ENCODE peak calls at places on chromosome 12, in four cellular contexts. S is GDM1, T is KG1, B is GM10248. V is an unnamed sample.

GRCh38 chr12:22624908-22625646 is at the start of gene ETNK1:
- DNase-seq in S (peak), T (peak), B (peak), V (peak)

GRCh38 chr12:109452489-109452888 is 24.6 kb downstream of the KCTD10 start:
- DNase-seq in S (no peak), T (no peak), B (no peak), V (no peak)

GRCh38 chr12:3315201-3315661 is 175.8 kb upstream of the PRMT8 start:
- DNase-seq in S (no peak), T (no peak), B (no peak), V (no peak)

GRCh38 chr12:39830862-39831520 is 211.4 kb upstream of the ABCD2 start:
- DNase-seq in S (no peak), T (no peak), B (no peak), V (no peak)

GRCh38 chr12:48986720-48987291 is 8.7 kb downstream of the WNT1 start:
- DNase-seq in S (no peak), T (no peak), B (no peak), V (no peak)

GRCh38 chr12:105814283-105814682 is 324.5 kb downstream of the NUAK1 start:
- DNase-seq in S (no peak), T (no peak), B (no peak), V (no peak)

GRCh38 chr12:44294649-44295048 is 458.8 kb downstream of the TMEM117 start:
- DNase-seq in S (no peak), T (no peak), B (no peak), V (no peak)

GRCh38 chr12:14396071-14396470 is 30.6 kb downstream of the ATF7IP start:
- DNase-seq in S (no peak), T (no peak), B (peak), V (no peak)

GRCh38 chr12:76119887-76120286 is 35.4 kb upstream of the NAP1L1 start:
- DNase-seq in S (no peak), T (no peak), B (no peak), V (no peak)

GRCh38 chr12:102349079-102349478 is 131.3 kb downstream of the IGF1 start:
- DNase-seq in S (no peak), T (no peak), B (no peak), V (no peak)

GRCh38 chr12:96242597-96242996 is 48.4 kb downstream of the ELK3 start:
- DNase-seq in S (no peak), T (no peak), B (no peak), V (no peak)

GRCh38 chr12:8860165-8860961 is 37.9 kb downstream of the A2ML1 start:
- DNase-seq in S (peak), T (no peak), B (peak), V (no peak)

GRCh38 chr12:130463259-130463658 is 125.6 kb downstream of the PIWIL1 start:
- DNase-seq in S (no peak), T (no peak), B (no peak), V (no peak)

GRCh38 chr12:87127272-87127671 is 871.1 kb upstream of the MGAT4C start:
- DNase-seq in S (no peak), T (no peak), B (no peak), V (no peak)

GRCh38 chr12:65280306-65280705 is 1.8 kb downstream of the MSRB3 start:
- DNase-seq in S (no peak), T (peak), B (no peak), V (peak)

GRCh38 chr12:114835031-114835430 is 151.1 kb upstream of the TBX3 start:
- DNase-seq in S (no peak), T (no peak), B (no peak), V (no peak)

GRCh38 chr12:81296556-81297305 is 218.9 kb downstream of the ACSS3 start:
- DNase-seq in S (no peak), T (no peak), B (no peak), V (no peak)

GRCh38 chr12:43293396-43293795 is 258.6 kb downstream of the ADAMTS20 start:
- DNase-seq in S (no peak), T (no peak), B (no peak), V (no peak)

GRCh38 chr12:117090816-117091711 is 8.2 kb downstream of the TESC start:
- DNase-seq in S (no peak), T (no peak), B (no peak), V (no peak)

GRCh38 chr12:56315256-56315625 is 547 bp downstream of the CNPY2 start:
- DNase-seq in S (no peak), T (no peak), B (no peak), V (no peak)

GRCh38 chr12:91216871-91217270 is 34.3 kb upstream of the DCN start:
- DNase-seq in S (no peak), T (no peak), B (no peak), V (no peak)

GRCh38 chr12:92987846-92988621 is 58.9 kb upstream of the EEA1 start:
- DNase-seq in S (no peak), T (no peak), B (peak), V (no peak)